ENCODE peak calls at places on chromosomes 16 and 17, in nine cellular contexts. Y is upper lobe of left lung, W is tibial nerve, N is H1, X is stomach, L is transverse colon, A is K562, V is A549, R is esophagus muscularis mucosa. K is an unnamed sample.
A peak's percentile ranks its signal among the peaks of the same experiment; 100 is the strongest.

GRCh38 chr17:62696726-62697490 is 69.4 kb downstream of the MRC2 start:
- DNase-seq in Y (no peak), R (no peak), V (no peak), W (no peak), X (no peak), N (no peak), A (no peak), L (no peak), K (peak; percentile 68)

GRCh38 chr17:52648995-52649394 is 490.5 kb upstream of the CA10 start:
- DNase-seq in R (no peak), Y (no peak), N (no peak), V (no peak), A (no peak), L (peak; percentile 59), W (no peak), X (no peak), K (no peak)

GRCh38 chr17:82937411-82938371 is 97.9 kb upstream of the ZNF750 start:
- DNase-seq in Y (peak; percentile 16), R (no peak), L (peak; percentile 6), W (no peak), A (no peak), X (peak; percentile 4), N (no peak), V (no peak), K (peak; percentile 22)

GRCh38 chr17:36578671-36579070 is 13.0 kb upstream of the DHRS11 start:
- DNase-seq in R (no peak), L (no peak), W (no peak), X (no peak), V (no peak), Y (no peak), N (no peak), A (no peak), K (no peak)

GRCh38 chr16:69595127-69596036 is 29.6 kb downstream of the NFAT5 start:
- DNase-seq in V (peak; percentile 28), N (no peak), A (peak; percentile 35), W (no peak), Y (no peak), X (no peak), R (no peak), L (no peak), K (no peak)

GRCh38 chr17:80832266-80832676 is 159.4 kb upstream of the CHMP6 start:
- DNase-seq in A (peak; percentile 58), W (peak; percentile 16), N (no peak), Y (no peak), X (no peak), V (peak; percentile 55), L (peak; percentile 33), R (no peak), K (peak; percentile 64)

GRCh38 chr17:79840204-79840988 is 1.2 kb upstream of the CBX4 start:
- DNase-seq in W (peak; percentile 81), N (peak; percentile 67), X (peak; percentile 75), A (no peak), R (no peak), L (peak; percentile 67), V (no peak), Y (peak; percentile 75), K (peak; percentile 82)

GRCh38 chr16:66502020-66502913 is 47.7 kb downstream of the TK2 start:
- DNase-seq in V (no peak), Y (peak; percentile 73), W (peak; percentile 94), L (no peak), X (peak; percentile 28), N (no peak), R (no peak), A (no peak), K (peak; percentile 91)

GRCh38 chr17:66964930-66965800 is 658 bp downstream of the CACNG4 start:
- DNase-seq in Y (no peak), R (no peak), L (no peak), X (no peak), W (no peak), V (peak; percentile 81), N (peak; percentile 85), A (peak; percentile 33), K (no peak)

GRCh38 chr17:74547736-74548135 is 1.8 kb upstream of the CD300C start:
- DNase-seq in V (no peak), L (no peak), A (no peak), W (no peak), N (no peak), X (no peak), R (no peak), Y (no peak), K (no peak)

GRCh38 chr16:88449267-88449561 is 3.9 kb upstream of the ZFPM1 start:
- DNase-seq in W (no peak), A (no peak), R (no peak), V (no peak), N (no peak), L (peak; percentile 63), X (no peak), Y (no peak), K (no peak)

GRCh38 chr17:80692931-80693467 is 148.4 kb downstream of the RPTOR start:
- DNase-seq in X (no peak), Y (no peak), L (no peak), R (no peak), A (no peak), V (no peak), W (no peak), N (no peak), K (no peak)

GRCh38 chr16:23773339-23773738 is 18.5 kb downstream of the CHP2 start:
- DNase-seq in R (no peak), N (no peak), W (no peak), Y (no peak), V (no peak), X (no peak), L (no peak), A (no peak), K (no peak)

GRCh38 chr16:30666681-30667080 is 8.4 kb downstream of the FBRS start:
- DNase-seq in X (no peak), A (no peak), N (no peak), V (no peak), W (no peak), R (no peak), Y (no peak), L (no peak), K (no peak)

GRCh38 chr16:46918905-46919792 is 35.0 kb downstream of the GPT2 start:
- DNase-seq in N (no peak), X (peak; percentile 86), W (no peak), A (peak; percentile 35), L (peak; percentile 22), R (no peak), Y (no peak), V (no peak), K (no peak)
- TF ChIP-seq EP300 in N (no peak), X (no peak), W (no peak), A (no peak), L (no peak), R (no peak), Y (no peak), V (no peak), K (no peak)

DNA sequence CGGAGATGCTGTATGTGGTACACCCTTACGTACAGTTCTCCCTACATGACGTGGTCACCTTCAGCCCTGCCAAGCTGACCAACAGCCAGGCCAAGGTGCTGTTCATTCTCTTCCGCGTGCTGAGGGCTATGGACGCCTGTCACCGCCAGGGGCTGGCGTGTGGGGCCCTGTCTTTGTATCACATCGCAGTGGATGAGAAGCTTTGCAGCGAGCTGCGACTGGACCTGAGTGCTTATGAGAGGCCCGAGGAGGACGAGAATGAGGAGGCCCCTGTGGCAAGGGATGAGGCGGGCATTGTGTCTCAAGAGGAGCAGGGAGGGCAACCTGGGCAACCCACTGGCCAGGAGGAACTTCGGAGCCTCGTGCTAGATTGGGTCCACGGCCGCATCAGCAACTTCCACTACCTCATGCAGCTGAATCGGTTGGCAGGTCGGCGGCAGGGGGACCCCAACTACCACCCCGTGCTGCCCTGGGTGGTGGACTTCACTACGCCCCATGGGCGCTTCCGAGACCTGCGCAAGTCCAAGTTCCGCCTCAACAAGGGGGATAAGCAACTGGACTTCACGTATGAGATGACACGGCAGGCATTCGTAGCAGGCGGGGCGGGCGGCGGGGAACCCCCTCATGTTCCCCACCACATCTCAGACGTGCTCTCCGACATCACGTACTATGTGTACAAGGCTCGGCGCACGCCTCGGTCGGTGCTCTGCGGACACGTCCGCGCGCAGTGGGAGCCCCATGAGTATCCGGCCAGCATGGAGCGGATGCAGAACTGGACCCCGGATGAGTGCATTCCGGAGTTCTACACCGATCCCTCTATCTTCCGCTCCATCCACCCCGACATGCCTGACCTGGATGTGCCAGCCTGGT is 1.4 kb downstream of the WDR81 start:
- DNase-seq in X (no peak), A (no peak), L (no peak), W (no peak), V (no peak), N (no peak), Y (no peak), R (no peak), K (peak; percentile 34)
- H3K4me1 ChIP-seq in X (peaks cover 81% of the 10 kb centered on the region), A (peaks cover 25% of the 10 kb centered on the region), L (peaks cover 25% of the 10 kb centered on the region), W (peaks cover 19% of the 10 kb centered on the region), V (peaks cover 14% of the 10 kb centered on the region), N (peaks cover 3% of the 10 kb centered on the region), Y (peaks cover 81% of the 10 kb centered on the region), R (peaks cover 86% of the 10 kb centered on the region), K (peaks cover 17% of the 10 kb centered on the region)

GRCh38 chr17:57278740-57279387 is 22.5 kb downstream of the MSI2 start:
- DNase-seq in V (no peak), R (no peak), A (no peak), W (no peak), Y (no peak), L (no peak), X (no peak), N (no peak), K (no peak)

GRCh38 chr17:57277923-57278604 is 21.7 kb downstream of the MSI2 start:
- DNase-seq in W (no peak), L (no peak), Y (no peak), N (no peak), X (no peak), R (no peak), V (no peak), A (no peak), K (no peak)

GRCh38 chr17:57274162-57274561 is 17.8 kb downstream of the MSI2 start:
- DNase-seq in A (no peak), N (no peak), V (no peak), R (no peak), L (no peak), Y (no peak), W (no peak), X (no peak), K (no peak)

GRCh38 chr17:57275365-57275764 is 19.0 kb downstream of the MSI2 start:
- DNase-seq in R (no peak), X (no peak), W (no peak), N (no peak), L (no peak), V (no peak), A (no peak), Y (no peak), K (no peak)

GRCh38 chr17:57276621-57277020 is 20.3 kb downstream of the MSI2 start:
- DNase-seq in L (no peak), A (no peak), V (no peak), X (no peak), Y (no peak), N (no peak), R (no peak), W (no peak), K (no peak)
- TF ChIP-seq EP300 in L (no peak), A (no peak), V (no peak), X (no peak), Y (no peak), N (no peak), R (no peak), W (no peak), K (no peak)

DNA sequence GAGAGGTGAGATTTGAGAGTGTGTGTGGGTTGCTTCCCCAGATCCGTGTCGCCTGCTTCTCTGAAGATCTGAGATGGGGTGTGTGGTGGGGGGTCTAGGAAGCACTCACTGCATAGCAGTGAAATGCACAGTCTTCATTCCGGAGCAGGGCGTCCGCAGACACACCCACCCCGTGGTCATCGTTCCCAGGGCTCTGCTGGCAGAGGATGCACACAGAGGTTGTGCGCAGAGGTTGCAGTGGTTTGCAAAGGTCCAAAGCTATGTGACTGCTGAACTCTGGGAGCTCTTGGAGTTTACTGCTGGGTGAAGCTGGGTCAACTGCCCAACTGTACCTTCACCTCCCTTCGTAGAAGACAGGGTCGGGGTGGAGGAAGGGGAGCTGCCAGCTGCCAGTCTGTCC is 135.3 kb downstream of the SNX29 start:
- DNase-seq in W (no peak), N (no peak), R (no peak), V (no peak), Y (no peak), A (no peak), L (no peak), X (no peak), K (no peak)
- H3K4me1 ChIP-seq in W (no peaks in the 10 kb centered on the region), N (no peaks in the 10 kb centered on the region), R (no peaks in the 10 kb centered on the region), V (no peaks in the 10 kb centered on the region), Y (no peaks in the 10 kb centered on the region), A (no peaks in the 10 kb centered on the region), L (no peaks in the 10 kb centered on the region), X (no peaks in the 10 kb centered on the region), K (no peaks in the 10 kb centered on the region)